ENCODE peak calls at places on chromosomes 6 and 20, in six cellular contexts. W is GM12878, R is H1, S is HepG2, J is SK-N-SH, O is HCT116. F is an unnamed sample.

GRCh38 chr6:25171301-25171700 is 107.9 kb upstream of the CARMIL1 start:
- DNase-seq in W (no peak), R (no peak), S (no peak), J (no peak), O (no peak), F (no peak)

GRCh38 chr20:47272893-47273590 is 83.5 kb downstream of the ZMYND8 start:
- DNase-seq in W (peak), R (peak), S (peak), J (peak), O (peak), F (peak)

GRCh38 chr6:16839780-16840179 is 78.5 kb upstream of the ATXN1 start:
- DNase-seq in W (no peak), R (no peak), S (no peak), J (no peak), O (no peak), F (no peak)

GRCh38 chr6:79763301-79763700 is 132.2 kb downstream of the SH3BGRL2 start:
- DNase-seq in W (no peak), R (no peak), S (no peak), J (no peak), O (no peak), F (no peak)

GRCh38 chr20:18256440-18257090 is 31.8 kb upstream of the ZNF133 start:
- DNase-seq in W (no peak), R (no peak), S (no peak), J (no peak), O (no peak), F (no peak)

GRCh38 chr6:34358389-34358906 is 34.0 kb downstream of the NUDT3 start:
- DNase-seq in W (no peak), R (no peak), S (no peak), J (peak), O (no peak), F (no peak)

GRCh38 chr20:25397827-25398226 is 7.2 kb upstream of the ABHD12 start:
- DNase-seq in W (no peak), R (no peak), S (no peak), J (no peak), O (no peak), F (no peak)

GRCh38 chr6:8170245-8170644 is 67.9 kb upstream of the EEF1E1 start:
- DNase-seq in W (no peak), R (no peak), S (no peak), J (no peak), O (no peak), F (no peak)

GRCh38 chr6:161658216-161658615 is 384.4 kb upstream of the AGPAT4 start:
- DNase-seq in W (no peak), R (no peak), S (no peak), J (no peak), O (no peak), F (no peak)

GRCh38 chr6:79574636-79575035 is 37.4 kb upstream of the LCA5 start:
- DNase-seq in W (no peak), R (no peak), S (peak), J (no peak), O (peak), F (no peak)

GRCh38 chr6:115271001-115271400 is 789.7 kb downstream of the FRK start:
- DNase-seq in W (no peak), R (no peak), S (no peak), J (no peak), O (no peak), F (no peak)

GRCh38 chr20:51259455-51259854 is 236.5 kb upstream of the KCNG1 start:
- DNase-seq in W (no peak), R (no peak), S (no peak), J (no peak), O (no peak), F (no peak)

GRCh38 chr6:115972679-115973078 is 88.0 kb downstream of the FRK start:
- DNase-seq in W (no peak), R (no peak), S (no peak), J (no peak), O (no peak), F (no peak)

GRCh38 chr6:151436814-151437213 is 15.1 kb downstream of the RMND1 start:
- DNase-seq in W (no peak), R (no peak), S (peak), J (no peak), O (no peak), F (no peak)

GRCh38 chr6:112357801-112358200 is 10.7 kb downstream of the RFPL4B start:
- DNase-seq in W (no peak), R (no peak), S (no peak), J (no peak), O (no peak), F (no peak)

GRCh38 chr6:30378290-30378937 is 33.5 kb downstream of the RPP21 start:
- DNase-seq in W (no peak), R (no peak), S (peak), J (no peak), O (no peak), F (peak)

GRCh38 chr6:149755300-149756260 is 6.0 kb downstream of the PCMT1 start:
- DNase-seq in W (no peak), R (no peak), S (no peak), J (no peak), O (no peak), F (no peak)

GRCh38 chr20:62561948-62562347 is 80.4 kb upstream of the SLCO4A1 start:
- DNase-seq in W (no peak), R (no peak), S (no peak), J (no peak), O (no peak), F (no peak)

GRCh38 chr20:62562831-62563230 is 79.5 kb upstream of the SLCO4A1 start:
- DNase-seq in W (no peak), R (no peak), S (no peak), J (no peak), O (no peak), F (no peak)

GRCh38 chr20:62560162-62560561 is 82.1 kb upstream of the SLCO4A1 start:
- DNase-seq in W (no peak), R (no peak), S (no peak), J (no peak), O (no peak), F (no peak)

GRCh38 chr20:62563561-62563960 is 78.7 kb upstream of the SLCO4A1 start:
- DNase-seq in W (no peak), R (no peak), S (no peak), J (no peak), O (no peak), F (no peak)

DNA sequence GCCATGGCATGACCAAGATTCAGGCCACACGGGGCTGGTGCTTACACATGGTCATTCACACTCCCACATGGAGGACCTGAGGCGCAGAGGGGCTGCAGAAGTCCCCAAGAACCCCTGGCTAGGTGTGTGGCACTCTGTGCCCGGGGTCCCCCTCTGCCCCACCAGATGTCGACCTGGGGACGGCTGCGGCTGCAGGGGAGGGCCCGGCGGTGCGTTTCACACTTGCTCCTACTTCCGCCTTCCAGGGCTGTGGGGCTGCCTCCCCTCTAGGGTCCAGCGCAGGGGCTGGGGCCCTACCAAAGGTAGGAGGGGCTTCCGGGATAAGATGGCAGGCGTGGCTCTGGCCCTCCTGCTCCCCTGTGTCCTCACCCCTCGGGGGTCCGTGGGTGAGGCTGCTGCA is 81.1 kb upstream of the SLCO4A1 start:
- DNase-seq in W (no peak), R (no peak), S (no peak), J (no peak), O (no peak), F (no peak)
- TF ChIP-seq JUND in W (no peak), R (no peak), S (no peak), J (no peak), O (no peak), F (no peak)

GRCh38 chr20:57435498-57436222 is 44.5 kb downstream of the RBM38 start:
- DNase-seq in W (no peak), R (no peak), S (peak), J (no peak), O (peak), F (peak)
- TF ChIP-seq JUND in W (no peak), R (no peak), S (peak), J (no peak), O (no peak), F (no peak)

DNA sequence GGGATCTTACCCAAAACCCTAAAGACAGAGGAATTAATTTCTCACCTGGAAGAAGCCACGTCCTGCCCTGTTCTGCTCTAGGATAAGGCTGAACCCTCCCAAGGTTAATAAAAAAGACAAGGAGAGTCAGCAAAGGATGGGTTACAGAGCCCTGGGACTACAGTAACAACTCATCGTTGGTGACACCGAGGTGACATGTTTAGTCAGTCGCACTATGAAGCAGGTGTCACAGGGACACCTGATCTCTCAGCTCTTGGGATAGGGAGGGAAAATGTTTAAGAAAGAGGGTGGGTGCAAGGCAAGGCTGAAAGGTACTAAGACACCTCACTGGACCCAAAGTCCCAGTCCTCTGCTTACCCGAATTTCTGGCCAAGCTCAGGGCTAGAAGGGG is 598 bp downstream of the MOCS1 start:
- DNase-seq in W (no peak), R (no peak), S (peak), J (no peak), O (no peak), F (no peak)
- TF ChIP-seq JUND in W (no peak), R (no peak), S (no peak), J (no peak), O (no peak), F (no peak)

GRCh38 chr6:14925627-14926026 is 320.2 kb upstream of the JARID2 start:
- DNase-seq in W (no peak), R (no peak), S (no peak), J (no peak), O (no peak), F (no peak)

GRCh38 chr6:14922706-14923105 is 323.2 kb upstream of the JARID2 start:
- DNase-seq in W (no peak), R (no peak), S (no peak), J (no peak), O (no peak), F (peak)

GRCh38 chr6:14922306-14922705 is 323.6 kb upstream of the JARID2 start:
- DNase-seq in W (no peak), R (no peak), S (no peak), J (peak), O (no peak), F (no peak)

GRCh38 chr6:14925025-14925595 is 320.8 kb upstream of the JARID2 start:
- DNase-seq in W (no peak), R (no peak), S (no peak), J (no peak), O (no peak), F (no peak)

GRCh38 chr6:14924126-14925024 is 321.5 kb upstream of the JARID2 start:
- DNase-seq in W (no peak), R (no peak), S (no peak), J (no peak), O (no peak), F (no peak)
- TF ChIP-seq JUND in W (no peak), R (no peak), S (no peak), J (no peak), O (no peak), F (no peak)

F was measured in T47D.